ENCODE peak calls at places on chromosomes 16 and 17, in six cellular contexts. One of them, this sample, is unnamed.

GRCh38 chr16:84068783-84069464 is 26.3 kb upstream of the SLC38A8 start:
- DNase-seq in AG09309: no peak
- DNase-seq in coronary artery: peak
- DNase-seq in cardiac muscle cell: no peak
- DNase-seq in mesothelial cell of epicardium: no peak
- DNase-seq in tibial artery: no peak
- DNase-seq in this sample: no peak

GRCh38 chr16:83549836-83550569 is 257.8 kb upstream of the HSBP1 start:
- DNase-seq in AG09309: no peak
- DNase-seq in coronary artery: no peak
- DNase-seq in cardiac muscle cell: no peak
- DNase-seq in mesothelial cell of epicardium: no peak
- DNase-seq in tibial artery: no peak
- DNase-seq in this sample: no peak

GRCh38 chr17:7020894-7021664 is 1.8 kb upstream of the BCL6B start:
- DNase-seq in AG09309: no peak
- DNase-seq in coronary artery: no peak
- DNase-seq in cardiac muscle cell: no peak
- DNase-seq in mesothelial cell of epicardium: no peak
- DNase-seq in tibial artery: no peak
- DNase-seq in this sample: no peak

GRCh38 chr17:17325816-17326215 is 22.6 kb downstream of the NT5M start:
- DNase-seq in AG09309: no peak
- DNase-seq in coronary artery: no peak
- DNase-seq in cardiac muscle cell: no peak
- DNase-seq in mesothelial cell of epicardium: no peak
- DNase-seq in tibial artery: peak
- DNase-seq in this sample: no peak

GRCh38 chr17:74759941-74760340 is 11.5 kb downstream of the NHERF1 start:
- DNase-seq in AG09309: no peak
- DNase-seq in coronary artery: no peak
- DNase-seq in cardiac muscle cell: no peak
- DNase-seq in mesothelial cell of epicardium: no peak
- DNase-seq in tibial artery: no peak
- DNase-seq in this sample: no peak

GRCh38 chr17:57723427-57724037 is 21.6 kb downstream of the CCDC182 start:
- DNase-seq in AG09309: no peak
- DNase-seq in coronary artery: no peak
- DNase-seq in cardiac muscle cell: no peak
- DNase-seq in mesothelial cell of epicardium: no peak
- DNase-seq in tibial artery: peak
- DNase-seq in this sample: no peak

GRCh38 chr17:79802736-79803420 is 6.0 kb upstream of the CBX8 start:
- DNase-seq in AG09309: no peak
- DNase-seq in coronary artery: no peak
- DNase-seq in cardiac muscle cell: no peak
- DNase-seq in mesothelial cell of epicardium: no peak
- DNase-seq in tibial artery: no peak
- DNase-seq in this sample: no peak

GRCh38 chr17:9700136-9700535 is 54.8 kb downstream of the USP43 start:
- DNase-seq in AG09309: no peak
- DNase-seq in coronary artery: no peak
- DNase-seq in cardiac muscle cell: no peak
- DNase-seq in mesothelial cell of epicardium: no peak
- DNase-seq in tibial artery: no peak
- DNase-seq in this sample: no peak

GRCh38 chr16:5790512-5790911 is 692.9 kb upstream of the EEF2KMT start:
- DNase-seq in AG09309: no peak
- DNase-seq in coronary artery: no peak
- DNase-seq in cardiac muscle cell: no peak
- DNase-seq in mesothelial cell of epicardium: no peak
- DNase-seq in tibial artery: no peak
- DNase-seq in this sample: no peak

GRCh38 chr16:14449790-14450463 is 180.1 kb downstream of the PARN start:
- DNase-seq in AG09309: peak
- DNase-seq in coronary artery: no peak
- DNase-seq in cardiac muscle cell: no peak
- DNase-seq in mesothelial cell of epicardium: no peak
- DNase-seq in tibial artery: no peak
- DNase-seq in this sample: no peak

GRCh38 chr17:50676065-50676975 is 31.4 kb downstream of the ANKRD40 start:
- DNase-seq in AG09309: no peak
- DNase-seq in coronary artery: peak
- DNase-seq in cardiac muscle cell: no peak
- DNase-seq in mesothelial cell of epicardium: no peak
- DNase-seq in tibial artery: peak
- DNase-seq in this sample: no peak

GRCh38 chr16:57594531-57595031 is 33.8 kb upstream of the ADGRG1 start:
- DNase-seq in AG09309: no peak
- DNase-seq in coronary artery: no peak
- DNase-seq in cardiac muscle cell: no peak
- DNase-seq in mesothelial cell of epicardium: no peak
- DNase-seq in tibial artery: peak
- DNase-seq in this sample: peak

GRCh38 chr16:12229759-12230594 is 253.4 kb downstream of the SNX29 start:
- DNase-seq in AG09309: peak
- DNase-seq in coronary artery: no peak
- DNase-seq in cardiac muscle cell: no peak
- DNase-seq in mesothelial cell of epicardium: no peak
- DNase-seq in tibial artery: no peak
- DNase-seq in this sample: no peak

GRCh38 chr17:27320222-27320560 is 26.3 kb downstream of the WSB1 start:
- DNase-seq in AG09309: no peak
- DNase-seq in coronary artery: peak
- DNase-seq in cardiac muscle cell: no peak
- DNase-seq in mesothelial cell of epicardium: no peak
- DNase-seq in tibial artery: no peak
- DNase-seq in this sample: no peak

GRCh38 chr16:28133666-28134065 is 70.2 kb upstream of the GSG1L start:
- DNase-seq in AG09309: no peak
- DNase-seq in coronary artery: no peak
- DNase-seq in cardiac muscle cell: no peak
- DNase-seq in mesothelial cell of epicardium: no peak
- DNase-seq in tibial artery: no peak
- DNase-seq in this sample: no peak

GRCh38 chr16:57723170-57723569 is 12.4 kb upstream of the KATNB1 start:
- DNase-seq in AG09309: no peak
- DNase-seq in coronary artery: no peak
- DNase-seq in cardiac muscle cell: no peak
- DNase-seq in mesothelial cell of epicardium: no peak
- DNase-seq in tibial artery: no peak
- DNase-seq in this sample: no peak

GRCh38 chr16:84507011-84507982 is 2.8 kb upstream of the MEAK7 start:
- DNase-seq in AG09309: no peak
- DNase-seq in coronary artery: no peak
- DNase-seq in cardiac muscle cell: no peak
- DNase-seq in mesothelial cell of epicardium: no peak
- DNase-seq in tibial artery: peak
- DNase-seq in this sample: no peak

GRCh38 chr17:83050651-83051422 is 28.6 kb upstream of the METRNL start:
- DNase-seq in AG09309: no peak
- DNase-seq in coronary artery: peak
- DNase-seq in cardiac muscle cell: no peak
- DNase-seq in mesothelial cell of epicardium: no peak
- DNase-seq in tibial artery: no peak
- DNase-seq in this sample: no peak

GRCh38 chr17:42322382-42323267 is 34.3 kb downstream of the STAT5A start:
- DNase-seq in AG09309: peak
- DNase-seq in coronary artery: peak
- DNase-seq in cardiac muscle cell: peak
- DNase-seq in mesothelial cell of epicardium: peak
- DNase-seq in tibial artery: peak
- DNase-seq in this sample: peak

GRCh38 chr16:49437344-49437743 is 63.7 kb downstream of the C16orf78 start:
- DNase-seq in AG09309: no peak
- DNase-seq in coronary artery: no peak
- DNase-seq in cardiac muscle cell: no peak
- DNase-seq in mesothelial cell of epicardium: no peak
- DNase-seq in tibial artery: peak
- DNase-seq in this sample: no peak

GRCh38 chr17:179721-180379 is 1.6 kb downstream of the DOC2B start:
- DNase-seq in AG09309: no peak
- DNase-seq in coronary artery: no peak
- DNase-seq in cardiac muscle cell: no peak
- DNase-seq in mesothelial cell of epicardium: no peak
- DNase-seq in tibial artery: no peak
- DNase-seq in this sample: no peak

GRCh38 chr16:5490499-5490898 is 392.9 kb upstream of the EEF2KMT start:
- DNase-seq in AG09309: no peak
- DNase-seq in coronary artery: no peak
- DNase-seq in cardiac muscle cell: peak
- DNase-seq in mesothelial cell of epicardium: peak
- DNase-seq in tibial artery: no peak
- DNase-seq in this sample: no peak

GRCh38 chr17:64974750-64975317 is 55.6 kb upstream of the LRRC37A3 start:
- DNase-seq in AG09309: no peak
- DNase-seq in coronary artery: no peak
- DNase-seq in cardiac muscle cell: no peak
- DNase-seq in mesothelial cell of epicardium: no peak
- DNase-seq in tibial artery: no peak
- DNase-seq in this sample: no peak

GRCh38 chr17:40598021-40598927 is 33.0 kb upstream of the CCR7 start:
- DNase-seq in AG09309: no peak
- DNase-seq in coronary artery: no peak
- DNase-seq in cardiac muscle cell: no peak
- DNase-seq in mesothelial cell of epicardium: no peak
- DNase-seq in tibial artery: peak
- DNase-seq in this sample: peak

GRCh38 chr17:77734371-77735050 is 224.0 kb upstream of the TNRC6C start:
- DNase-seq in AG09309: peak
- DNase-seq in coronary artery: peak
- DNase-seq in cardiac muscle cell: peak
- DNase-seq in mesothelial cell of epicardium: peak
- DNase-seq in tibial artery: peak
- DNase-seq in this sample: peak

GRCh38 chr16:56488035-56488434 is 31.8 kb downstream of the BBS2 start:
- DNase-seq in AG09309: no peak
- DNase-seq in coronary artery: no peak
- DNase-seq in cardiac muscle cell: no peak
- DNase-seq in mesothelial cell of epicardium: no peak
- DNase-seq in tibial artery: no peak
- DNase-seq in this sample: no peak

GRCh38 chr17:72811976-72812687 is 280.4 kb downstream of the SLC39A11 start:
- DNase-seq in AG09309: no peak
- DNase-seq in coronary artery: no peak
- DNase-seq in cardiac muscle cell: no peak
- DNase-seq in mesothelial cell of epicardium: no peak
- DNase-seq in tibial artery: no peak
- DNase-seq in this sample: no peak

DNA sequence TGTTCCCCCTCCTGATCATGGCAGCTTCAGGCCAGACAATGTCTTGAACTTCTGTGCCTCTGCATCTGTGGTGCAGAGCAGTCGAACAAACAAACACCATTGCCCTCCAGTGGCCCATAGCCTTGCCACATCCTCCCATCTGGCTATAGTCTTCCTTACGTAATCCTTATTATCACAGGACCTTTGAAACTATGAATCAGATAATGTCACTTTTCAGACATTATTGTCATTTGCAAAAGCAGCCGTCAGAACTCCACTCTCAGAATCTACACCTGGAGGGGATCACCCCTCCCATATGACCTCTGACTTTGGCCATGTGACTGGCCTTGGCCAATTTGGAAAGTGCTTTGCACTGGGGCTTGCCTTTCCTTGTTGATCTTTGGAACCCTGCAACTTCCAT is 387.3 kb downstream of the MAF start:
- DNase-seq in AG09309: no peak
- DNase-seq in coronary artery: no peak
- DNase-seq in cardiac muscle cell: no peak
- DNase-seq in mesothelial cell of epicardium: no peak
- DNase-seq in tibial artery: no peak
- DNase-seq in this sample: no peak
- TF ChIP-seq CTCF in AG09309: no peak
- TF ChIP-seq CTCF in coronary artery: no peak
- TF ChIP-seq CTCF in cardiac muscle cell: no peak
- TF ChIP-seq CTCF in mesothelial cell of epicardium: no peak
- TF ChIP-seq CTCF in tibial artery: no peak
- TF ChIP-seq CTCF in this sample: no peak

DNA sequence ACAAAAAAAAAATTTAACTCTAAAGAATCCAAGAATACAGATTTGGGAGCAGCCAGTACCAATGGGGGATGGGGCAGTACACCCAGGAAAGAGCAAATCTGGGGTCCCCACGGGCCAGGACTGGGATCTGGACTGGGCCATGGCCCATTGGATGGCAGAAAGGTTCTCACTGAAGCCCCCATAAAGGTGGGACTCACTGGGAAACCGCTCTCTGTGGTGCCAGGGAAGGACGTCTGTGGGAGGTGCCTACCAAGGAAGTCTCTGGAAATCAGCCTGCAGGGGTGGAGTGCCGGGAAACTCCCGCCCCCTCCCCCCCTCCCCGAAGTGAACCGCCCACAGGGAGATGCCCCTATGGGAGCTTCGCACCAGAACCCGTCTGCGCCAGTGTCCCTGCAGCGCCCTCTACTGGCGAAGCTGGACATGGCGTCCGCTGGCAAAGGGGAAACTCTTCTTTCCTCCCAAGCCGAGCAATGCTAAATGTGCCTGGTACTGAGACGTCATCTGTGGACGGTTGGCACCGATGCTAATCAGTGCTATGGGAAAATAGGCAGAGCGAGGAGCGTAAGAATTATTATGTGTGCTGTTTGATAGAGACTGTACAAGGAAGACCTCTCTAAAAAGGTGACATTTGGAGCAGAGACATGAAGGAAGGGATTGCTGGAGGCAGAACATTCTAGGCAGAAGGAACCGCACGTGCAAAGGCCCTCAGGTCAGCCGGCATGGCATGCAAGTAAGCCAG is 671.1 kb downstream of the WWOX start:
- DNase-seq in AG09309: no peak
- DNase-seq in coronary artery: peak
- DNase-seq in cardiac muscle cell: peak
- DNase-seq in mesothelial cell of epicardium: peak
- DNase-seq in tibial artery: peak
- DNase-seq in this sample: no peak
- TF ChIP-seq CTCF in AG09309: no peak
- TF ChIP-seq CTCF in coronary artery: peak
- TF ChIP-seq CTCF in cardiac muscle cell: peak
- TF ChIP-seq CTCF in mesothelial cell of epicardium: peak
- TF ChIP-seq CTCF in tibial artery: peak
- TF ChIP-seq CTCF in this sample: peak

DNA sequence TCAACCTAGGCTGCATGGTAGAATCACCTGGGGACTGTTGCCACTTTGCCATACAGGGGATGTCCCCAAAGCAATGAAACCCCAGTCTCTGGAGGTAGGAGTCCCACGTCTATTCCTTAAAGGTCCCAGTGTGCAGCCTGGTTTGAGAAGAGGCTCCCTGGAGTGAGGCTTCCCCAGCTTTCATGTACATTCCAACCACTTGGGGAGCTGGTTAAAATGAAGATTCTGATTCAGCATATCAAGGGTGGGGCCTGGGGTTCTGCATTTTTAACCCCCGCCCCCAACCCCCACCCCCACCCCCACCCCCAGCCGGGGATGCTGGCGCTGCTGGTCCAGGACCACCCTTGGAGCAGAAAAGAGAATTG is 241.2 kb downstream of the FOXL1 start:
- DNase-seq in AG09309: no peak
- DNase-seq in coronary artery: no peak
- DNase-seq in cardiac muscle cell: no peak
- DNase-seq in mesothelial cell of epicardium: no peak
- DNase-seq in tibial artery: no peak
- DNase-seq in this sample: no peak
- TF ChIP-seq CTCF in AG09309: peak
- TF ChIP-seq CTCF in coronary artery: no peak
- TF ChIP-seq CTCF in cardiac muscle cell: peak
- TF ChIP-seq CTCF in mesothelial cell of epicardium: peak
- TF ChIP-seq CTCF in tibial artery: no peak
- TF ChIP-seq CTCF in this sample: peak

GRCh38 chr17:39235555-39236221 is 9.9 kb upstream of the STAC2 start:
- DNase-seq in AG09309: no peak
- DNase-seq in coronary artery: no peak
- DNase-seq in cardiac muscle cell: peak
- DNase-seq in mesothelial cell of epicardium: no peak
- DNase-seq in tibial artery: peak
- DNase-seq in this sample: no peak
- TF ChIP-seq CTCF in AG09309: peak
- TF ChIP-seq CTCF in coronary artery: no peak
- TF ChIP-seq CTCF in cardiac muscle cell: peak
- TF ChIP-seq CTCF in mesothelial cell of epicardium: peak
- TF ChIP-seq CTCF in tibial artery: peak
- TF ChIP-seq CTCF in this sample: peak

This sample was measured in osteocyte.